ENCODE peak calls at places on chromosome 12, in four cellular contexts. I is caudate nucleus; Q is activated naive CD4-positive, alpha-beta T cell; O is neural crest cell. D is an unnamed sample.

GRCh38 chr12:65613692-65614091 is 210.6 kb upstream of the HMGA2 start:
- DNase-seq in I (no peak), Q (no peak), O (no peak), D (no peak)

GRCh38 chr12:113867258-113867657 is 98.9 kb downstream of the RBM19 start:
- DNase-seq in I (no peak), Q (no peak), O (peak; percentile 30), D (no peak)

GRCh38 chr12:112978163-112979081 is at the start of gene OAS2:
- DNase-seq in I (no peak), Q (peak; percentile 32), O (no peak), D (no peak)

GRCh38 chr12:60257063-60257462 is 661.2 kb downstream of the SLC16A7 start:
- DNase-seq in I (no peak), Q (no peak), O (no peak), D (no peak)

GRCh38 chr12:107610030-107610859 is 75.4 kb upstream of the PWP1 start:
- DNase-seq in I (no peak), Q (no peak), O (peak; percentile 46), D (peak; percentile 47)

GRCh38 chr12:128737292-128737966 is 86.3 kb downstream of the SLC15A4 start:
- DNase-seq in I (no peak), Q (no peak), O (no peak), D (no peak)

GRCh38 chr12:41151789-41152188 is 36.3 kb upstream of the PDZRN4 start:
- DNase-seq in I (no peak), Q (no peak), O (no peak), D (no peak)

GRCh38 chr12:52971701-52972329 is 22.9 kb downstream of the KRT18 start:
- DNase-seq in I (no peak), Q (no peak), O (no peak), D (no peak)

GRCh38 chr12:47004634-47005033 is 74.8 kb upstream of the PCED1B start:
- DNase-seq in I (no peak), Q (no peak), O (no peak), D (no peak)

GRCh38 chr12:94690199-94690695 is 39.9 kb upstream of the TMCC3 start:
- DNase-seq in I (no peak), Q (no peak), O (no peak), D (no peak)

GRCh38 chr12:71652656-71653055 is 11.0 kb downstream of the ZFC3H1 start:
- DNase-seq in I (peak; percentile 3), Q (no peak), O (no peak), D (no peak)

GRCh38 chr12:1533205-1533601 is 61.2 kb downstream of the FBXL14 start:
- DNase-seq in I (no peak), Q (no peak), O (no peak), D (no peak)

GRCh38 chr12:80607361-80608135 is 99.9 kb upstream of the MYF6 start:
- DNase-seq in I (no peak), Q (no peak), O (no peak), D (no peak)

GRCh38 chr12:94771199-94771598 is 120.8 kb upstream of the TMCC3 start:
- DNase-seq in I (no peak), Q (no peak), O (no peak), D (no peak)

GRCh38 chr12:132456186-132456943 is 33.6 kb upstream of the FBRSL1 start:
- DNase-seq in I (no peak), Q (no peak), O (no peak), D (no peak)